ENCODE peak calls at places on chromosomes 2 and 18, in seven cellular contexts. L, W, Z, X, U, A and E are unnamed samples.

GRCh38 chr2:1804865-1805264 is 60.5 kb upstream of the PXDN start:
- DNase-seq in L (no peak), W (no peak), Z (no peak), X (no peak), U (no peak), A (no peak), E (no peak)

GRCh38 chr2:220296174-220296573 is 668.7 kb downstream of the SLC4A3 start:
- DNase-seq in L (no peak), W (no peak), Z (no peak), X (no peak), U (no peak), A (peak; percentile 7), E (no peak)

GRCh38 chr18:67464499-67464898 is 52.0 kb downstream of the DSEL start:
- DNase-seq in L (no peak), W (no peak), Z (no peak), X (no peak), U (no peak), A (no peak), E (no peak)

GRCh38 chr2:140013556-140014270 is 1233.5 kb upstream of the NXPH2 start:
- DNase-seq in L (no peak), W (no peak), Z (no peak), X (no peak), U (no peak), A (no peak), E (no peak)

GRCh38 chr2:226877491-226877890 is 41.6 kb downstream of the RHBDD1 start:
- DNase-seq in L (no peak), W (no peak), Z (no peak), X (no peak), U (no peak), A (no peak), E (no peak)

GRCh38 chr2:1707771-1708351 is 36.5 kb downstream of the PXDN start:
- DNase-seq in L (peak; percentile 82), W (peak; percentile 68), Z (peak; percentile 91), X (peak; percentile 97), U (peak; percentile 97), A (peak; percentile 91), E (no peak)

GRCh38 chr2:94996401-94997100 is 29.0 kb upstream of the MAL start:
- DNase-seq in L (peak; percentile 8), W (no peak), Z (no peak), X (no peak), U (no peak), A (no peak), E (no peak)

GRCh38 chr2:200703132-200703925 is 108.4 kb upstream of the BZW1 start:
- DNase-seq in L (no peak), W (peak; percentile 46), Z (peak; percentile 85), X (peak; percentile 91), U (peak; percentile 81), A (peak; percentile 68), E (no peak)

GRCh38 chr2:109447811-109448210 is 166.0 kb downstream of the SEPTIN10 start:
- DNase-seq in L (no peak), W (no peak), Z (no peak), X (no peak), U (no peak), A (no peak), E (no peak)

GRCh38 chr2:203690110-203691047 is 16.1 kb upstream of the CD28 start:
- DNase-seq in L (no peak), W (no peak), Z (no peak), X (no peak), U (peak; percentile 53), A (peak; percentile 5), E (peak; percentile 15)

GRCh38 chr2:127829845-127830246 is 18.9 kb upstream of the WDR33 start:
- DNase-seq in L (peak; percentile 71), W (no peak), Z (no peak), X (no peak), U (no peak), A (no peak), E (peak; percentile 51)

DNA sequence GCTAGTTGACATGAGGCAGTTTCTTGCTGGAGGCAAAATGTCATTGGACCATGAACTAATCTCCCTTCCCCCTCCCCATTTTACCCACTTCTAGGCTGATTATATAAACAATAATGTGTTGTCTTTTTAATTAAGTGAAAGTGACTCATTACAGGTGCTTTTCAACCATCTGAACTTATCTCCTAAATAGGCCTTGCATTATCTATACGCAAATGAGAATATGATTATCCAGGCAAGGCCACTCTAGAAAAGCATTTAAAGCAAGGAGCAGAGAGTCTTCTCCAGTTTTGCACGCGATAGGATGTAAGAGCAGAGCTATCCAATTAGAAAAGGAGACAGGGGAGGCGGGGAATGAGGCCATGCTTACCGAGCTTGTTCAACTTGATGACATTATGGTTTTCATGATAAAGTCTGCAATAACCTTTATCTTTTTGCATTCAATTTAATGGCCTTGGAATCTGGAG is 286.1 kb upstream of the SIX3 start:
- DNase-seq in L (no peak), W (no peak), Z (no peak), X (no peak), U (no peak), A (no peak), E (no peak)
- TF ChIP-seq CTCF in L (no peak), W (no peak), Z (no peak), X (no peak), U (no peak), A (no peak), E (no peak)

DNA sequence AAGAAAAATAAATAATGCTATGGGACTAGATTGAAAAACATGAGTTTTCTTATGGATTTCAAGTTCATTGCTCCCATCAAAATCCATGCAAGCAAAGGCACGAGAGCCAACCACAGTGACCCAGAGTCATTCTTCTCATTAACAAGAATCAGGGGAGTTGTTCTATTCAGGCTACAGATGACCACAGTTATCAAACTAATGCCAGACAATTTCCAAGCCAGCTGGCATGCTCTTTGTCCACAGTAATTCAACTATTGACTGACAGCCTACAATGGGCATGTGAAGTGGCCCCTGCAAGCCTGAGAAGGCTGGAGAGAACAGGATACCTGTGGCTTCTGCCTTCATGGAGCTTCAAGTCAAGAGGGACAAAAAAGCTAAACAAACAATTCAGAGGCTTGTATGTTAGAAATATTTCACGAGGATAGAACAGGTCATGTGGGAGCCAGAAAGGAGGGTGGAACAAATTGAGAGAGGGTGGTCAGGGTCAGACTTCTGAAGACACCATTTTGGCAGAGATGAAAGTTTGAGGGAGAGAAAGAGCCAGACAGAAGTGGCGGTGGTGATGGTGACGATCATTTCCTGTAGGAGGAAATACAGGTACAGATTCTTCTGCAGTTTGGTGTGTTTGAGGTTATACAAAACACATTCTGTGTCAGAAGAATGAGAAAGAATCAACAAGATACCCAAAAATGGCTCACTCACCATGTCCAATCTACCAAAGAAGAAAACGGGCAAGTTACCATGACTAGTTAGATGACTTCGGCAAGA is 732.4 kb downstream of the RNF144A start:
- DNase-seq in L (no peak), W (no peak), Z (no peak), X (no peak), U (no peak), A (no peak), E (no peak)
- TF ChIP-seq CTCF in L (no peak), W (no peak), Z (no peak), X (no peak), U (no peak), A (no peak), E (no peak)

GRCh38 chr2:86338778-86339295 is 1.4 kb upstream of the REEP1 start:
- DNase-seq in L (no peak), W (no peak), Z (no peak), X (no peak), U (no peak), A (no peak), E (no peak)

GRCh38 chr2:86337235-86338099 is at the start of gene REEP1:
- DNase-seq in L (peak; percentile 43), W (peak; percentile 33), Z (peak; percentile 1), X (peak; percentile 6), U (no peak), A (no peak), E (no peak)

GRCh38 chr2:86335865-86336321 is 1.5 kb downstream of the REEP1 start:
- DNase-seq in L (no peak), W (no peak), Z (no peak), X (no peak), U (no peak), A (no peak), E (no peak)

GRCh38 chr2:86333378-86333777 is 4.0 kb downstream of the REEP1 start:
- DNase-seq in L (no peak), W (no peak), Z (no peak), X (no peak), U (no peak), A (no peak), E (no peak)

GRCh38 chr2:86336350-86337234 is 834 bp downstream of the REEP1 start:
- DNase-seq in L (peak; percentile 36), W (no peak), Z (no peak), X (no peak), U (no peak), A (no peak), E (no peak)
- TF ChIP-seq CTCF in L (no peak), W (no peak), Z (no peak), X (no peak), U (no peak), A (no peak), E (no peak)

GRCh38 chr2:117618607-117619006 is 195.9 kb upstream of the DDX18 start:
- DNase-seq in L (no peak), W (no peak), Z (no peak), X (no peak), U (no peak), A (no peak), E (no peak)

GRCh38 chr2:117613101-117613500 is 201.4 kb upstream of the DDX18 start:
- DNase-seq in L (no peak), W (no peak), Z (no peak), X (no peak), U (no peak), A (no peak), E (no peak)

GRCh38 chr2:117615106-117615505 is 199.4 kb upstream of the DDX18 start:
- DNase-seq in L (no peak), W (no peak), Z (no peak), X (no peak), U (no peak), A (no peak), E (no peak)
- TF ChIP-seq CTCF in L (no peak), W (no peak), Z (no peak), X (no peak), U (no peak), A (no peak), E (no peak)